ENCODE peak calls at places on chromosomes 3 and 15, in four cellular contexts. X is activated effector memory CD4-positive, alpha-beta T cell treated with Interleukin-2 at 50 U/mL for 16 hours; Z is DMS 273 treated with DMSO at 0.1 percent for 48 hours; A is WTC11. E is an unnamed sample.

GRCh38 chr3:126343675-126344074 is 13.5 kb downstream of the KLF15 start:
- DNase-seq in X (no peak), Z (no peak), A (peak), E (no peak)

GRCh38 chr15:61558172-61559146 is 329.4 kb upstream of the RORA start:
- DNase-seq in X (no peak), Z (no peak), A (no peak), E (no peak)

GRCh38 chr15:99509686-99510461 is 55.9 kb upstream of the MEF2A start:
- DNase-seq in Z (no peak), A (no peak), X (no peak), E (no peak)

GRCh38 chr3:99357131-99357530 is 281.3 kb upstream of the COL8A1 start:
- DNase-seq in X (no peak), A (no peak), Z (no peak), E (no peak)

GRCh38 chr3:4741404-4742307 is 237.6 kb upstream of the BHLHE40 start:
- DNase-seq in X (no peak), A (no peak), Z (no peak), E (no peak)

GRCh38 chr3:109098245-109098644 is 19.7 kb downstream of the MORC1 start:
- DNase-seq in A (peak), X (no peak), Z (no peak), E (no peak)

GRCh38 chr3:180855364-180855763 is 57.1 kb upstream of the FXR1 start:
- DNase-seq in A (peak), X (no peak), Z (no peak), E (no peak)

GRCh38 chr15:82300883-82301282 is 38.3 kb downstream of the SAXO2 start:
- DNase-seq in A (no peak), X (no peak), Z (no peak), E (no peak)

GRCh38 chr3:48504051-48504946 is at the start of gene SHISA5:
- DNase-seq in X (peak), A (peak), Z (no peak), E (peak)

GRCh38 chr3:64238971-64239667 is 13.9 kb upstream of the PRICKLE2 start:
- DNase-seq in X (no peak), Z (peak), A (peak), E (no peak)

GRCh38 chr3:187208159-187208558 is 10.9 kb downstream of the RTP1 start:
- DNase-seq in Z (no peak), X (no peak), A (no peak), E (no peak)

GRCh38 chr3:177881330-177881729 is 654.9 kb upstream of the KCNMB2 start:
- DNase-seq in Z (no peak), X (no peak), A (no peak), E (no peak)

GRCh38 chr3:40690696-40691597 is 166.2 kb downstream of the ZNF621 start:
- DNase-seq in A (no peak), Z (no peak), X (no peak), E (no peak)

GRCh38 chr3:188470508-188471130 is 316.7 kb downstream of the LPP start:
- DNase-seq in A (no peak), X (no peak), Z (no peak), E (no peak)

GRCh38 chr3:46935168-46935858 is 41.2 kb downstream of the CCDC12 start:
- DNase-seq in A (peak), X (no peak), Z (no peak), E (no peak)

GRCh38 chr3:71341721-71342120 is 241.8 kb downstream of the FOXP1 start:
- DNase-seq in X (no peak), A (no peak), Z (no peak), E (no peak)

GRCh38 chr3:12681586-12682371 is 17.9 kb upstream of the RAF1 start:
- DNase-seq in Z (no peak), A (no peak), X (no peak), E (no peak)

GRCh38 chr3:132232231-132232792 is 84.9 kb upstream of the ACP3 start:
- DNase-seq in A (no peak), X (no peak), Z (peak), E (no peak)

GRCh38 chr3:143016321-143016972 is 15.1 kb downstream of the U2SURP start:
- DNase-seq in Z (no peak), A (no peak), X (no peak), E (no peak)

GRCh38 chr3:29683306-29683993 is 402.6 kb downstream of the RBMS3 start:
- DNase-seq in X (no peak), Z (no peak), A (no peak), E (no peak)

GRCh38 chr15:63915888-63916731 is 82.4 kb upstream of the HERC1 start:
- DNase-seq in X (no peak), Z (no peak), A (peak), E (no peak)

GRCh38 chr3:127262533-127262932 is 25.3 kb downstream of the PRR20G start:
- DNase-seq in A (no peak), X (no peak), Z (no peak), E (no peak)

GRCh38 chr3:43169987-43170386 is 64.1 kb upstream of the POMGNT2 start:
- DNase-seq in Z (no peak), A (no peak), X (no peak), E (no peak)

GRCh38 chr15:41483115-41483514 is 10.6 kb upstream of the ITPKA start:
- DNase-seq in Z (no peak), A (no peak), X (no peak), E (no peak)

E was measured in progenitor cell of endocrine pancreas.